ENCODE peak calls at places on chromosome 11, in six cellular contexts. U, C, J, A, V and Z are unnamed samples.

GRCh38 chr11:75347781-75348613 is 3.5 kb downstream of the ARRB1 start:
- DNase-seq in U (no peak), C (peak; percentile 31), J (peak; percentile 63), A (no peak), V (no peak), Z (peak; percentile 58)

GRCh38 chr11:73757598-73757997 is 3.3 kb downstream of the RAB6A start:
- DNase-seq in U (no peak), C (no peak), J (no peak), A (no peak), V (no peak), Z (no peak)

GRCh38 chr11:73218106-73218829 is at the start of gene P2RY2:
- DNase-seq in U (peak; percentile 87), C (peak; percentile 81), J (peak; percentile 84), A (peak; percentile 81), V (peak; percentile 71), Z (peak; percentile 49)

GRCh38 chr11:44178381-44178780 is 82.9 kb downstream of the EXT2 start:
- DNase-seq in U (peak; percentile 61), C (no peak), J (peak; percentile 34), A (no peak), V (no peak), Z (no peak)

GRCh38 chr11:33564856-33565453 is 135.7 kb downstream of the C11orf91 start:
- DNase-seq in U (peak; percentile 44), C (peak; percentile 50), J (no peak), A (no peak), V (no peak), Z (no peak)

GRCh38 chr11:44065161-44065571 is 904 bp upstream of the ACCS start:
- DNase-seq in U (peak; percentile 79), C (no peak), J (no peak), A (no peak), V (no peak), Z (no peak)

GRCh38 chr11:82976786-82977185 is 75.2 kb downstream of the DDIAS start:
- DNase-seq in U (no peak), C (no peak), J (no peak), A (no peak), V (no peak), Z (no peak)

GRCh38 chr11:2517016-2517385 is 72.2 kb downstream of the KCNQ1 start:
- DNase-seq in U (no peak), C (peak; percentile 13), J (no peak), A (no peak), V (no peak), Z (peak; percentile 41)

GRCh38 chr11:22734628-22735345 is 68.4 kb downstream of the GAS2 start:
- DNase-seq in U (no peak), C (no peak), J (no peak), A (no peak), V (no peak), Z (no peak)

GRCh38 chr11:16604784-16605439 is 133.5 kb upstream of the C11orf58 start:
- DNase-seq in U (peak; percentile 53), C (peak; percentile 62), J (peak; percentile 77), A (peak; percentile 64), V (peak; percentile 34), Z (no peak)

GRCh38 chr11:77379253-77379652 is 77.8 kb upstream of the GDPD4 start:
- DNase-seq in U (no peak), C (no peak), J (no peak), A (no peak), V (no peak), Z (no peak)

GRCh38 chr11:36015806-36016205 is 71.9 kb downstream of the LDLRAD3 start:
- DNase-seq in U (no peak), C (peak; percentile 32), J (no peak), A (no peak), V (no peak), Z (no peak)

GRCh38 chr11:34650528-34650927 is 29.6 kb downstream of the EHF start:
- DNase-seq in U (no peak), C (no peak), J (no peak), A (no peak), V (peak; percentile 73), Z (peak; percentile 73)

GRCh38 chr11:112628676-112629075 is 332.5 kb upstream of the NCAM1 start:
- DNase-seq in U (no peak), C (no peak), J (no peak), A (no peak), V (no peak), Z (no peak)

GRCh38 chr11:115314330-115314729 is 189.9 kb downstream of the CADM1 start:
- DNase-seq in U (no peak), C (no peak), J (no peak), A (no peak), V (no peak), Z (no peak)

GRCh38 chr11:82960779-82961143 is 59.2 kb downstream of the DDIAS start:
- DNase-seq in U (no peak), C (no peak), J (no peak), A (no peak), V (no peak), Z (no peak)

GRCh38 chr11:102256251-102256650 is 61.0 kb upstream of the BIRC3 start:
- DNase-seq in U (no peak), C (no peak), J (peak; percentile 57), A (no peak), V (no peak), Z (no peak)

GRCh38 chr11:58625086-58625485 is 2.6 kb downstream of the CNTF start:
- DNase-seq in U (no peak), C (no peak), J (no peak), A (no peak), V (no peak), Z (no peak)

GRCh38 chr11:70305501-70305900 is 35.0 kb downstream of the PPFIA1 start:
- DNase-seq in U (no peak), C (no peak), J (no peak), A (no peak), V (no peak), Z (no peak)

GRCh38 chr11:132318421-132319157 is 948.2 kb downstream of the NTM start:
- DNase-seq in U (no peak), C (no peak), J (no peak), A (no peak), V (no peak), Z (no peak)

GRCh38 chr11:8822476-8822875 is 88.5 kb upstream of the AKIP1 start:
- DNase-seq in U (peak; percentile 82), C (no peak), J (no peak), A (no peak), V (no peak), Z (no peak)

DNA sequence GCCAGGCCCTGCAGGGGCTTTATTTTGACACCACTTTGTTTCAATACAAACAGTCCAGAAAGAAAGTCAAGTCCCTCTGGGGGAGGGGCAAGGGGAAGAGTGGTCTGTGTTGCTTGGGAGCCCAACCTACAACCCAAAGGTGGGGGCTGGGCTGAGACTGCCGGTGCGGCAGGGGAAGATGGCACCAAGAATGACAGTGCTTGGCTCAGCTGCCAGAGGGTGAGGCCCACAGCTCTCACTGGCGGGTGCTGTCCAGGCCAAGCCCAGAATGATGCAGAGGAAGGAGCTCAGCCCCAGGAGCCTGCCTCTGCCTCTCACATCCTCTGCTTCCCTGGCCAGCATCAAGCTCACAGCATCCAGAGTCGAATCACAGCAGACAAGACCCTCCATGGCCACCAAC is 12.4 kb downstream of the ARFGAP2 start:
- DNase-seq in U (no peak), C (no peak), J (no peak), A (no peak), V (no peak), Z (no peak)
- H3K36me3 ChIP-seq in U (peaks cover 29% of the 10 kb centered on the region), C (no peaks in the 10 kb centered on the region), J (no peaks in the 10 kb centered on the region), A (peaks cover 34% of the 10 kb centered on the region), V (peaks cover 6% of the 10 kb centered on the region), Z (peaks cover 63% of the 10 kb centered on the region)

GRCh38 chr11:10310301-10310841 is 5.5 kb downstream of the ADM start:
- DNase-seq in U (no peak), C (no peak), J (no peak), A (no peak), V (peak; percentile 98), Z (no peak)
- H3K27ac ChIP-seq in U (no peak overlapping the region), C (peak overlapping the region; percentile 78), J (no peak overlapping the region), A (no peak overlapping the region), V (peak overlapping the region; percentile 97), Z (no peak overlapping the region)

GRCh38 chr11:26730711-26731460 is 9.0 kb upstream of the SLC5A12 start:
- DNase-seq in U (no peak), C (no peak), J (peak; percentile 16), A (no peak), V (no peak), Z (no peak)
- H3K4me1 ChIP-seq in U (no peaks in the 10 kb centered on the region), C (no peaks in the 10 kb centered on the region), J (no peaks in the 10 kb centered on the region), A (no peaks in the 10 kb centered on the region), V (no peaks in the 10 kb centered on the region), Z (no peaks in the 10 kb centered on the region)

DNA sequence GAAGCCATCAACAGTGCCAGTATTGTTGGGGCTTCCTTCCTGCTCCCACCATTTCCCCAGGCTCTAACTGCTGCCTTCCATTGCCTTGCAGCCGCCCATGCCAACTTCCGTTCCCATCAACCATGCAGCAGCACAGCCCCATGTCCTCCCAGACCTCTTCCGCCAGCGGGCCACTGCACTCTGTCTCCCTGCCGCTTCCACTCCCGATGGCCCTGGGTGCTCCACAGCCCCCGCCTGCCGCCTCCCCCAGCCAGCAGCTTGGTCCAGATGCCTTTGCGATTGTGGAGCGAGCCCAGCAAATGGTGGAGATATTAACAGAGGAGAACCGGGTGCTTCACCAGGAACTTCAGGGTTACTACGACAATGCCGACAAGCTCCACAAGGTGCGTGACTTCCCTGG is 53.3 kb downstream of the AMOTL1 start:
- DNase-seq in U (no peak), C (no peak), J (no peak), A (no peak), V (no peak), Z (no peak)
- H3K36me3 ChIP-seq in U (peaks cover 23% of the 10 kb centered on the region), C (no peaks in the 10 kb centered on the region), J (no peaks in the 10 kb centered on the region), A (no peaks in the 10 kb centered on the region), V (no peaks in the 10 kb centered on the region), Z (no peaks in the 10 kb centered on the region)

GRCh38 chr11:60878245-60879101 is 11.1 kb downstream of the ZP1 start:
- DNase-seq in U (no peak), C (no peak), J (no peak), A (no peak), V (no peak), Z (no peak)

GRCh38 chr11:60880189-60880588 is 12.8 kb downstream of the ZP1 start:
- DNase-seq in U (no peak), C (no peak), J (no peak), A (no peak), V (no peak), Z (no peak)

GRCh38 chr11:60875856-60876485 is 8.6 kb downstream of the ZP1 start:
- DNase-seq in U (no peak), C (no peak), J (no peak), A (no peak), V (no peak), Z (no peak)

GRCh38 chr11:60879104-60879503 is 11.8 kb downstream of the ZP1 start:
- DNase-seq in U (no peak), C (no peak), J (no peak), A (no peak), V (no peak), Z (no peak)

GRCh38 chr11:60880635-60881282 is 13.4 kb downstream of the ZP1 start:
- DNase-seq in U (no peak), C (no peak), J (no peak), A (no peak), V (no peak), Z (no peak)
- H3K27ac ChIP-seq in U (no peak overlapping the region), C (no peak overlapping the region), J (no peak overlapping the region), A (no peak overlapping the region), V (no peak overlapping the region), Z (no peak overlapping the region)